ENCODE peak calls at places on chromosomes 3 and 15, in four cellular contexts. U, M, D and B are unnamed samples.

GRCh38 chr3:12455740-12456139 is 28.5 kb upstream of the TSEN2 start:
- DNase-seq in U (no peak), M (no peak), D (no peak), B (no peak)

GRCh38 chr3:108918866-108919265 is 34.8 kb downstream of the GUCA1C start:
- DNase-seq in U (no peak), M (no peak), D (no peak), B (no peak)

GRCh38 chr15:73345658-73346057 is 23.1 kb downstream of the HCN4 start:
- DNase-seq in U (no peak), M (no peak), D (no peak), B (no peak)

GRCh38 chr3:191342391-191342790 is 12.1 kb upstream of the UTS2B start:
- DNase-seq in U (no peak), M (no peak), D (no peak), B (no peak)

GRCh38 chr3:112376996-112377395 is 44.0 kb downstream of the CD200 start:
- DNase-seq in U (no peak), M (no peak), D (no peak), B (no peak)

GRCh38 chr15:75814794-75815193 is 28.5 kb upstream of the UBE2Q2 start:
- DNase-seq in U (no peak), M (no peak), D (no peak), B (no peak)

GRCh38 chr3:13484861-13485590 is 4.9 kb downstream of the HDAC11 start:
- DNase-seq in U (no peak), M (no peak), D (no peak), B (peak; percentile 19)

GRCh38 chr15:63909819-63910437 is 76.2 kb upstream of the HERC1 start:
- DNase-seq in U (no peak), M (no peak), D (no peak), B (no peak)

GRCh38 chr15:63505842-63506222 is 1.4 kb downstream of the USP3 start:
- DNase-seq in U (no peak), M (no peak), D (no peak), B (no peak)

GRCh38 chr3:123158330-123158729 is 43.4 kb upstream of the SEC22A start:
- DNase-seq in U (no peak), M (no peak), D (peak; percentile 13), B (no peak)

GRCh38 chr15:83776986-83777385 is 123.1 kb downstream of the ADAMTSL3 start:
- DNase-seq in U (no peak), M (no peak), D (no peak), B (no peak)

GRCh38 chr3:169324454-169324789 is 339.1 kb downstream of the MECOM start:
- DNase-seq in U (no peak), M (no peak), D (no peak), B (no peak)

GRCh38 chr15:90086868-90087268 is 15.4 kb downstream of the IDH2 start:
- DNase-seq in U (no peak), M (peak; percentile 67), D (no peak), B (no peak)

GRCh38 chr3:36992806-36993325 is at the start of gene EPM2AIP1:
- DNase-seq in U (peak; percentile 95), M (peak; percentile 53), D (no peak), B (no peak)

GRCh38 chr3:160911399-160911798 is 155.4 kb downstream of the PPM1L start:
- DNase-seq in U (no peak), M (no peak), D (no peak), B (no peak)